ENCODE peak calls at places on chromosomes 16 and 17, in ten cellular contexts. Z is fibroblast of mammary gland; R is lung; K is heart left ventricle; Y is PC-9; P is AG04450; E is AG10803; F is A673; N is ovary; W is CD4-positive, alpha-beta T cell. X is an unnamed sample.

GRCh38 chr17:68771867-68772515 is 170.8 kb upstream of the FAM20A start:
- DNase-seq in K (no peak), W (no peak), Z (peak; percentile 85), R (no peak), Y (peak; percentile 12), F (peak; percentile 90), N (no peak), P (peak; percentile 50), E (peak; percentile 85), X (no peak)

GRCh38 chr16:57411362-57411976 is 6.9 kb downstream of the CCL17 start:
- DNase-seq in R (no peak), K (no peak), F (no peak), W (no peak), Z (no peak), Y (no peak), P (no peak), E (no peak), N (no peak), X (no peak)

GRCh38 chr17:385195-385835 is 32.7 kb upstream of the RPH3AL start:
- DNase-seq in K (peak; percentile 75), F (peak; percentile 68), Y (peak; percentile 44), R (peak; percentile 60), N (peak; percentile 70), P (no peak), W (no peak), Z (no peak), E (no peak), X (no peak)

GRCh38 chr16:77531741-77532140 is 96.9 kb upstream of the ADAMTS18 start:
- DNase-seq in Z (peak; percentile 93), P (no peak), N (no peak), Y (no peak), F (no peak), R (no peak), E (peak; percentile 96), W (no peak), K (no peak), X (no peak)

GRCh38 chr17:62780273-62780672 is 27.8 kb downstream of the MARCHF10 start:
- DNase-seq in F (no peak), R (peak; percentile 78), Y (peak; percentile 51), W (no peak), E (no peak), P (no peak), K (no peak), N (no peak), Z (no peak), X (no peak)

GRCh38 chr16:67504190-67505021 is 21.1 kb upstream of the AGRP start:
- DNase-seq in W (no peak), N (no peak), P (no peak), R (peak; percentile 51), Y (no peak), F (no peak), Z (peak; percentile 50), E (no peak), K (peak; percentile 50), X (no peak)

GRCh38 chr17:21208352-21208751 is 5.6 kb downstream of the TMEM11 start:
- DNase-seq in R (no peak), E (no peak), W (no peak), N (no peak), Z (no peak), K (no peak), Y (no peak), F (no peak), P (no peak), X (no peak)

GRCh38 chr16:86519649-86520316 is 9.5 kb downstream of the FOXF1 start:
- DNase-seq in N (peak; percentile 62), W (peak; percentile 23), Z (peak; percentile 57), F (peak; percentile 60), R (no peak), P (peak; percentile 51), K (peak; percentile 57), Y (peak; percentile 41), E (peak; percentile 32), X (peak; percentile 71)

GRCh38 chr16:19835989-19836421 is 48.6 kb downstream of the GPRC5B start:
- DNase-seq in Y (no peak), E (peak; percentile 40), Z (peak; percentile 67), R (no peak), N (no peak), K (no peak), W (no peak), F (no peak), P (peak; percentile 13), X (no peak)

GRCh38 chr17:82859431-82860403 is 19.9 kb upstream of the ZNF750 start:
- DNase-seq in W (peak; percentile 50), Y (peak; percentile 88), E (peak; percentile 39), K (no peak), N (no peak), P (no peak), F (peak; percentile 28), Z (peak; percentile 54), R (no peak), X (peak; percentile 14)

GRCh38 chr16:543301-544164 is 16.0 kb downstream of the CAPN15 start:
- DNase-seq in F (no peak), Y (no peak), R (no peak), K (no peak), E (no peak), W (no peak), N (no peak), Z (no peak), P (no peak), X (no peak)

GRCh38 chr16:548586-548985 is 11.6 kb upstream of the PRR35 start:
- DNase-seq in P (no peak), Y (no peak), N (no peak), E (no peak), W (no peak), R (no peak), K (no peak), Z (no peak), F (no peak), X (no peak)

GRCh38 chr16:544517-544916 is 15.7 kb upstream of the PRR35 start:
- DNase-seq in R (no peak), W (no peak), P (no peak), K (no peak), F (no peak), Y (no peak), N (no peak), E (no peak), Z (no peak), X (no peak)

GRCh38 chr16:549544-550263 is 10.5 kb upstream of the PRR35 start:
- DNase-seq in P (no peak), Z (no peak), K (no peak), Y (no peak), R (no peak), F (no peak), W (no peak), E (no peak), N (no peak), X (no peak)

GRCh38 chr16:546909-547770 is 13.1 kb upstream of the PRR35 start:
- DNase-seq in E (peak; percentile 58), W (no peak), N (peak; percentile 91), Z (peak; percentile 63), R (peak; percentile 58), P (no peak), K (peak; percentile 70), Y (no peak), F (peak; percentile 83), X (peak; percentile 78)
- TF ChIP-seq CTCF in E (peak; percentile 57), W (no peak), N (peak; percentile 54), Z (peak; percentile 55), R (no peak), P (peak; percentile 31), K (peak; percentile 14), Y (no peak), F (peak; percentile 92), X (peak; percentile 67)

DNA sequence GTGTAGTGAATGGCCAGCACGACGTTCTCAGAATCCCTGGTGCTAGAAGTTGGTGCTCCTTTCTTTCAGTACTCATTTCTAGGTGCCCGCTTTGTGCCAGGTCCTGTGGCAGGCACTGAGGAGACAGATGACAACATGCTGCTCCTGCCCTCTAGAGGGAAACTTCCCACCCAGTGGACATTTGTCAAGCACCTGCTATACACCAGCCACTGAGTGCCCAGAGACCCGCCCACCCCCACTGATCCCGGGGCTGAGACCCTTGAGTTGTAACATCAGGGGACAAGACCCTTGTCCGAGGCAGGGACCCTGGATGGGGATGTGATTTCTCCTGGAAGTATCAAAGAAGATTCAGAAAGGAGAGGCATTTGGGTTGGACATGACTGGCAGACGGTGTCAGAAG is 25.1 kb downstream of the UNC13D start:
- DNase-seq in F (no peak), P (no peak), R (no peak), W (no peak), E (no peak), Z (no peak), N (no peak), K (no peak), Y (no peak), X (no peak)
- TF ChIP-seq CTCF in F (no peak), P (no peak), R (no peak), W (no peak), E (no peak), Z (no peak), N (no peak), K (no peak), Y (no peak), X (no peak)

GRCh38 chr16:88536971-88537751 is 33.0 kb upstream of the ZC3H18 start:
- DNase-seq in P (no peak), Y (no peak), Z (no peak), W (no peak), F (no peak), N (peak; percentile 44), E (no peak), R (no peak), K (no peak), X (no peak)
- TF ChIP-seq CTCF in P (no peak), Y (no peak), Z (no peak), W (no peak), F (no peak), N (no peak), E (no peak), R (no peak), K (no peak), X (no peak)

GRCh38 chr17:48663134-48663924 is 37.2 kb upstream of the HOXB9 start:
- DNase-seq in K (no peak), R (no peak), Z (no peak), N (no peak), F (peak; percentile 44), P (no peak), E (no peak), W (no peak), Y (no peak), X (no peak)
- TF ChIP-seq CTCF in K (no peak), R (no peak), Z (peak; percentile 14), N (no peak), F (peak; percentile 60), P (no peak), E (no peak), W (no peak), Y (peak; percentile 21), X (no peak)